ENCODE peak calls at places on chromosomes 12 and 14, in seven cellular contexts. X, W, G, A, L, O and M are unnamed samples.

GRCh38 chr12:5083955-5084849 is 40.5 kb downstream of the KCNA5 start:
- DNase-seq in L (peak), G (no peak), X (no peak), O (no peak), A (no peak), W (peak), M (peak)

GRCh38 chr12:121911824-121912585 is 6.4 kb upstream of the CFAP251 start:
- DNase-seq in L (no peak), O (no peak), A (no peak), X (no peak), G (no peak), W (no peak), M (no peak)

GRCh38 chr12:106415134-106415533 is 57.6 kb downstream of the POLR3B start:
- DNase-seq in W (no peak), X (no peak), L (peak), O (no peak), A (no peak), G (no peak), M (peak)

GRCh38 chr12:68237068-68237467 is 11.5 kb upstream of the IL26 start:
- DNase-seq in W (no peak), X (no peak), A (no peak), O (no peak), L (no peak), G (no peak), M (no peak)

GRCh38 chr14:51828017-51828797 is 32.2 kb upstream of the GNG2 start:
- DNase-seq in O (no peak), L (peak), G (no peak), A (no peak), W (peak), X (no peak), M (peak)

GRCh38 chr12:109757671-109758265 is 44.1 kb downstream of the FAM222A start:
- DNase-seq in G (peak), A (no peak), L (no peak), O (peak), W (no peak), X (no peak), M (no peak)

GRCh38 chr12:124152733-124153132 is 142.2 kb upstream of the RFLNA start:
- DNase-seq in L (peak), O (no peak), G (no peak), X (no peak), A (no peak), W (no peak), M (peak)

GRCh38 chr14:71036433-71036832 is 129.2 kb downstream of the PCNX1 start:
- DNase-seq in O (no peak), W (no peak), A (no peak), G (no peak), X (no peak), L (no peak), M (no peak)

GRCh38 chr14:30005114-30005698 is 77.6 kb upstream of the PRKD1 start:
- DNase-seq in W (peak), A (no peak), O (no peak), G (no peak), L (peak), X (peak), M (peak)

GRCh38 chr14:60757617-60758016 is 23.1 kb downstream of the MNAT1 start:
- DNase-seq in A (no peak), G (no peak), W (no peak), L (peak), O (no peak), X (no peak), M (peak)

GRCh38 chr14:96095581-96096476 is 56.7 kb downstream of the C14orf132 start:
- DNase-seq in G (no peak), X (peak), W (no peak), O (no peak), A (no peak), L (peak), M (peak)

GRCh38 chr14:105065280-105066228 is at the start of gene GPR132:
- DNase-seq in W (peak), O (no peak), G (peak), L (no peak), A (no peak), X (no peak), M (no peak)

GRCh38 chr12:132439333-132439904 is 50.5 kb upstream of the FBRSL1 start:
- DNase-seq in X (no peak), W (no peak), L (no peak), O (no peak), A (no peak), G (no peak), M (no peak)

GRCh38 chr12:21221778-21222177 is 90.8 kb downstream of the SLCO1B1 start:
- DNase-seq in L (no peak), G (no peak), A (no peak), X (no peak), W (no peak), O (no peak), M (no peak)

GRCh38 chr12:26723379-26724308 is 109.3 kb downstream of the ITPR2 start:
- DNase-seq in G (no peak), L (no peak), O (peak), A (no peak), W (no peak), X (no peak), M (peak)

GRCh38 chr12:40691913-40692616 is at the start of gene CNTN1:
- DNase-seq in L (peak), G (peak), O (peak), W (no peak), A (peak), X (peak), M (peak)

GRCh38 chr12:42017036-42017435 is 127.6 kb downstream of the GXYLT1 start:
- DNase-seq in L (no peak), G (no peak), W (no peak), A (no peak), X (no peak), O (no peak), M (no peak)

GRCh38 chr12:68750506-68750905 is 4.5 kb downstream of the SLC35E3 start:
- DNase-seq in O (no peak), G (no peak), W (no peak), A (no peak), L (no peak), X (no peak), M (no peak)

GRCh38 chr12:123075591-123076171 is 75.2 kb downstream of the PITPNM2 start:
- DNase-seq in W (no peak), X (peak), G (no peak), A (no peak), O (peak), L (no peak), M (no peak)

GRCh38 chr14:39491134-39491541 is 58.9 kb upstream of the FBXO33 start:
- DNase-seq in A (no peak), G (no peak), W (no peak), O (no peak), L (peak), X (no peak), M (peak)

GRCh38 chr14:77027538-77028383 is 747 bp downstream of the IRF2BPL start:
- DNase-seq in A (no peak), L (no peak), W (peak), X (peak), O (peak), G (peak), M (peak)

GRCh38 chr12:62435337-62436163 is 31.1 kb upstream of the MON2 start:
- DNase-seq in G (peak), L (peak), O (peak), X (peak), A (no peak), W (peak), M (peak)

GRCh38 chr14:105098316-105098715 is 33.1 kb upstream of the GPR132 start:
- DNase-seq in W (no peak), O (no peak), L (no peak), G (no peak), X (no peak), A (no peak), M (no peak)

GRCh38 chr12:46131729-46132128 is 137.1 kb downstream of the SLC38A1 start:
- DNase-seq in G (no peak), L (peak), O (no peak), W (no peak), X (no peak), A (no peak), M (peak)

GRCh38 chr12:96907681-96908163 is 665 bp downstream of the NEDD1 start:
- DNase-seq in A (no peak), L (peak), W (no peak), O (no peak), X (peak), G (no peak), M (peak)

GRCh38 chr14:69615471-69616407 is 4.3 kb downstream of the SUSD6 start:
- DNase-seq in L (peak), O (peak), A (peak), X (no peak), W (no peak), G (no peak), M (peak)

GRCh38 chr12:27957366-27957765 is 15.2 kb downstream of the PTHLH start:
- DNase-seq in G (no peak), X (no peak), O (no peak), A (no peak), L (no peak), W (no peak), M (no peak)

GRCh38 chr12:16359512-16360491 is 12.4 kb downstream of the MGST1 start:
- DNase-seq in X (peak), L (peak), A (peak), O (peak), G (peak), W (no peak), M (peak)

DNA sequence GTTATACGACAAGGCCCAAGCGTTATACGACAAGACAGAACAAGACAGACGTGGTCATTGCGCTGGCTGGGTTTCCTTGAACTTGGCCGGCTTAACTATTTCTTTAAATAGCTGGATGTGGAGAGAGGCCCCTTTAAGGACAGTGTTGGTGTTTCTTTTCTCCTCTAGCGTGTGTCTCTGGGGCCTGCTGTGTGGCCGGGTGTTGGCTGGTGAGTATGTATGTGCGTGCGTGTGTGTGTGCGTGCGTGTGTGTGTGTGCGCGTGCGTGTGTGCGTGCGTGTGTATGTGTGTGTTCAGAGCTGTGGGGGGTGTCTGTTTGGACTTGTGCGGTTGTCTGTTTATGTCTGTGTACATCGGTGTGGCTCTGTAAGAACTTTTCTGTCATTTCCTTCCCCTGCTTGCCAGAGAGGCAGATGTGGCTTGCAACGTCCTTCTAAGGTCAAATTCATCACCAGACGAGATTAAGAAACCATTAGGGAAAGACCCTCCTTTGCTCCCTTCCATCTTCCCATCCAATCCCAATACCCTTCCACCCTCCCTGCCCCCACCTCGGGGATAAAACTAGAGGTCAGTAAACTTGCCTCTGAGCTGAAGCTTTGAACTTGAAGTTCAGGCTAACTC is 78.6 kb upstream of the TBX3 start:
- DNase-seq in A (no peak), G (no peak), W (peak), O (no peak), X (no peak), L (peak), M (peak)
- H3K4me3 ChIP-seq in A (no peak), G (no peak), W (no peak), O (no peak), X (no peak), L (no peak), M (no peak)

GRCh38 chr12:119802472-119802871 is 74.6 kb downstream of the CIT start:
- DNase-seq in L (peak), O (no peak), G (peak), X (no peak), A (peak), W (no peak), M (peak)

GRCh38 chr12:119807380-119807779 is 69.7 kb downstream of the CIT start:
- DNase-seq in L (no peak), O (no peak), W (no peak), X (no peak), G (no peak), A (no peak), M (no peak)

GRCh38 chr12:119803391-119803791 is 73.7 kb downstream of the CIT start:
- DNase-seq in A (no peak), W (no peak), O (no peak), X (no peak), G (no peak), L (peak), M (peak)

GRCh38 chr12:119808441-119808840 is 68.7 kb downstream of the CIT start:
- DNase-seq in W (no peak), A (no peak), X (no peak), G (no peak), O (no peak), L (peak), M (peak)

DNA sequence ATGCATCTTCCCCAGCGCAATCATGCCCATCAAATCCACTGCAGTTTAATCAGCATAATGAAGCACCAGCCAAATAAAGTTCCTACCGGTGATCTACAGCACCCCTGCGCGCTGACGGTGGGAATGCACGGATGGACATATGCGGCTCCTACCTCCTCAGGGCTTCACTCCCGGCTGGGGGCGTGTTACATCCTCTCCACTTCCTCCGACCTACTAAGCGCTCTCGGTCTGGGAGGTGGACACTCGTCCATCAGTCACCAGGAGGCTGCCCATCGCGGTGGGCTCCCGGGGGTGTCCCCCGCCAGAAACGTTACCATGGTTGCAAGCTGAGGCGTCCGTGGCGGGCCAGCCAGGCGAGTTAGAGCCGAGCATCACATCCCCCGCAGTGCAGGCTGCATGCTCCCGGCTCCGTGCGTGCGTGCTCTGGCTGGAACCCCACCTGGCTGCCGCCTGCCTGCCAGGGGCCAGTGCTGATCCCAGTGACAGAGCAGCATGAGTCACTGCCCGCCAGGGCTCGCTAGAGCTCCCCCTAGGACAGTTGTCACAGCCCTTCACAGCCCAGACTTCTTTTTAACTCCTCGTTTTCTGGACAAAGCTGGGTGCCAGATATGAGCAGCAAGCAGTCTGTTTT is 73.0 kb downstream of the CIT start:
- DNase-seq in G (peak), X (peak), A (no peak), L (peak), W (no peak), O (no peak), M (peak)
- TF ChIP-seq CTCF in G (peak), X (peak), A (peak), L (peak), W (peak), O (no peak), M (peak)

DNA sequence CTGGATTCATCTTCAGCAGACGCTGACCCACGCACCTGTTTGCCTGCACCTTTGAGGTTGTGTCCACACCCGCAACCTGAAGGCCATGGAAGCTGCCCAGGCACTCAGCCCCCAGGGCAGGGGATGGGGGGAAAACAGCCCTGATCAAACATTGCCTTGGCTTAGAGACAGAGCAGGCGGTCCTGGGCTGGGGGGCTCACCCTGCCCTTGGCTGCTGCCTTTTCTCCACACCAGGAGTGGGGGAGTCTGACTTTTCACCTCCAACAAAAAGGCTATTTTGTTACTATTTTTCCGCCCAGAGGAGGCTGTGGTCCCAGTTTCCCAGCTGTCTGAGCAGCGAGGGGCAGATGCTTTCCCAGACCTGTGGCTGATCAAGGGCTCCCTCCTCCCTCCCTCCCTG is 24.2 kb downstream of the BCL11B start:
- DNase-seq in G (no peak), O (no peak), A (no peak), L (no peak), W (no peak), X (no peak), M (no peak)
- H3K4me3 ChIP-seq in G (no peak), O (no peak), A (no peak), L (no peak), W (no peak), X (no peak), M (no peak)

GRCh38 chr14:94374749-94375148 is 13.7 kb downstream of the SERPINA1 start:
- DNase-seq in G (no peak), A (no peak), L (no peak), O (no peak), W (no peak), X (no peak), M (no peak)

GRCh38 chr14:94368956-94369355 is 19.4 kb downstream of the SERPINA1 start:
- DNase-seq in X (no peak), G (no peak), L (no peak), A (no peak), W (no peak), O (no peak), M (no peak)

GRCh38 chr14:94370524-94370910 is 17.9 kb downstream of the SERPINA1 start:
- DNase-seq in X (no peak), L (no peak), W (no peak), O (no peak), A (no peak), G (no peak), M (no peak)

GRCh38 chr14:94373708-94374107 is 14.7 kb downstream of the SERPINA1 start:
- DNase-seq in W (no peak), X (no peak), G (no peak), O (no peak), A (peak), L (peak), M (peak)

GRCh38 chr14:94372021-94372605 is 16.3 kb downstream of the SERPINA1 start:
- DNase-seq in A (no peak), O (no peak), X (no peak), G (no peak), W (no peak), L (no peak), M (no peak)
- TF ChIP-seq CTCF in A (no peak), O (no peak), X (peak), G (no peak), W (no peak), L (no peak), M (peak)

GRCh38 chr14:93970589-93970966 is 5.8 kb downstream of the ASB2 start:
- DNase-seq in L (no peak), G (no peak), A (no peak), O (no peak), W (no peak), X (peak), M (no peak)
- H3K4me3 ChIP-seq in L (no peak), G (peak), A (no peak), O (no peak), W (peak), X (no peak), M (peak)

GRCh38 chr14:65835501-65835900 is 423.0 kb downstream of the FUT8 start:
- DNase-seq in O (no peak), A (no peak), L (no peak), W (no peak), X (no peak), G (no peak), M (no peak)

GRCh38 chr14:65834051-65834450 is 421.5 kb downstream of the FUT8 start:
- DNase-seq in X (no peak), O (no peak), L (no peak), G (no peak), A (no peak), W (no peak), M (no peak)

GRCh38 chr14:65834812-65835211 is 422.3 kb downstream of the FUT8 start:
- DNase-seq in X (no peak), L (no peak), A (no peak), O (no peak), G (no peak), W (no peak), M (no peak)

GRCh38 chr14:65833256-65833880 is 420.8 kb downstream of the FUT8 start:
- DNase-seq in O (no peak), G (peak), X (no peak), L (peak), A (no peak), W (no peak), M (peak)

DNA sequence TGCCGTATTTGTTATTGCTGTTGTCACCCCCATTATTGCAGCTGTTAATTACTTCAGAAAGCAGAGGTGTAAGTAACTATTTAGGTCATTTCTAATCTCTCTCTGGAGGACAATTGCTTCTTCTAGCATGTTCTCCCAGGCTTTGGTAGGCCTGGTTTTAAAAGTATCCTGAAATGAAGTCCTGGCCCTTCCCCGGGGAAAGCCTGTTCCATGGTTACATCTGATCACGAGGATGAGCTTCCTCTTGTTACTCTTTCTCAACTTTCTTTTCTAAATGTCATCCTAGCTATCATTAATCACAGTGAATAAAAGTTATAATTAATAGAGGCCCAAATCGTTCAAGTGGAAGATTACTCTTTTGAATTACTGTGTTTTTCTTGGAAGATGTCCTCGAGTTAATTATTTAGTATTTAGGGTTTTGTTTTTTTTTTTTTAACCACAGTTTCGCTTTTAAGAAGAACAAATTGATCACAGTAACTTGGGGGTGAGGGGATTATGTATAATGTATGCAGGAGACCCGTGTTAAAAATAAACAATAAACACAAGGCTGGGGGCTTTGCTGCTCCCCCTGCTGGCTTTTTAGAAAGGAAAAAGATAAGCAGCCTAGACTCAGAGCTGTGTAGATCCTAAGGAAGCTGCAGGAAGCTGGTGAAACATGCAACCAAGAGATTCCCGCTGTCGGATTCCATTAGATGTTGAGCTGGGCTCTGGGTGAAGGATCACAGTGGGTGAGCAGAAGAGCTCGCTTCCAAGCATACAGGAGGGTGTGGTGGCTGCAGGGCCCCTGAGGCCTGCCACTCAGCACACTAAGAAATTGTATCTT is 420.1 kb downstream of the FUT8 start:
- DNase-seq in X (no peak), A (no peak), G (no peak), W (no peak), O (no peak), L (peak), M (peak)
- TF ChIP-seq CTCF in X (peak), A (no peak), G (no peak), W (no peak), O (no peak), L (peak), M (peak)

DNA sequence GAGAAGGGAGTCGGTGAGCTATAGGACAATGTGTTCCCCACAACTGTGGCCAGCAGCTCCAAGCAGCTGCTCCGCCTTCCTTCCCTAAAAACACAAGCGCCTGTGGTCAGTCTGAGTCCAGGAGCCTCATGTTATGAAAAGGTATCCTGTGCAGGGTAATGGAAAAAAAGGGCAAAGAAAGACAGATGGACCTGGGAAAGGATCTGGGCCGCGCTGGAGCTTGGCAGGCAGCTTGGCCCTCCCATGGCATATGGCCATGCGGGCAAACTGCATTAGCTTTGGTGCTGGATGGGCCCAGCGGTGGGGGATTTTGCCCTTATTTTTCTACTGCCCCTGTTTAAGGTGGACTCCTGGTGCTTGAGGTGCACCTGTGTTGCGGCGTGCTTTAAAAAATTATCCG is 23.7 kb upstream of the CHST11 start:
- DNase-seq in O (no peak), W (no peak), L (no peak), A (no peak), G (no peak), X (no peak), M (no peak)
- H3K4me3 ChIP-seq in O (no peak), W (no peak), L (no peak), A (no peak), G (no peak), X (no peak), M (no peak)